ENCODE peak calls at places on chromosomes 2 and 18, in nine cellular contexts. Q is stimulated activated CD4-positive, alpha-beta T cell treated with anti-CD3 and anti-CD28 coated beads, Interleukin-15, amount 100 ng/mL, for 48 hours; L is AG09319; Y is left ventricle myocardium inferior; A is SK-N-DZ; F is spleen; B is SK-MEL-5; U is GM18507; P is HCT116. D is an unnamed sample.

GRCh38 chr2:20064421-20064820 is 13.0 kb upstream of the LAPTM4A start:
- DNase-seq in Q (no peak), L (no peak), Y (no peak), A (no peak), F (no peak), B (no peak), U (no peak), P (no peak), D (no peak)

GRCh38 chr18:75923169-75923568 is 495.7 kb upstream of the SMIM21 start:
- DNase-seq in Q (no peak), L (no peak), Y (peak), A (no peak), F (no peak), B (no peak), U (no peak), P (peak), D (peak)

GRCh38 chr2:121144111-121144510 is 140.9 kb downstream of the TFCP2L1 start:
- DNase-seq in Q (no peak), L (no peak), Y (no peak), A (no peak), F (no peak), B (peak), U (no peak), P (no peak), D (no peak)

GRCh38 chr2:73984203-73984921 is at the start of gene TET3:
- DNase-seq in Q (no peak), L (no peak), Y (no peak), A (no peak), F (peak), B (no peak), U (peak), P (no peak), D (no peak)

GRCh38 chr2:20356042-20356441 is 5.4 kb upstream of the PUM2 start:
- DNase-seq in Q (no peak), L (peak), Y (no peak), A (no peak), F (no peak), B (peak), U (no peak), P (no peak), D (peak)

GRCh38 chr2:181461056-181461630 is 4.0 kb downstream of the ITGA4 start:
- DNase-seq in Q (no peak), L (no peak), Y (no peak), A (no peak), F (peak), B (no peak), U (no peak), P (no peak), D (no peak)

GRCh38 chr18:39647627-39648502 is 2082.3 kb upstream of the CELF4 start:
- DNase-seq in Q (no peak), L (peak), Y (no peak), A (peak), F (no peak), B (peak), U (no peak), P (peak), D (peak)

GRCh38 chr2:84495539-84496146 is 20.7 kb upstream of the DNAH6 start:
- DNase-seq in Q (no peak), L (peak), Y (no peak), A (peak), F (no peak), B (peak), U (no peak), P (peak), D (peak)

GRCh38 chr2:190119257-190119656 is 56.7 kb upstream of the MSTN start:
- DNase-seq in Q (no peak), L (no peak), Y (peak), A (peak), F (no peak), B (no peak), U (no peak), P (no peak), D (peak)

GRCh38 chr2:168587302-168587701 is 131.2 kb downstream of the CERS6 start:
- DNase-seq in Q (no peak), L (no peak), Y (no peak), A (no peak), F (no peak), B (no peak), U (no peak), P (no peak), D (no peak)

GRCh38 chr2:10990561-10991111 is 78.9 kb downstream of the KCNF1 start:
- DNase-seq in Q (no peak), L (no peak), Y (no peak), A (no peak), F (peak), B (no peak), U (no peak), P (no peak), D (no peak)

GRCh38 chr2:10371441-10372194 is 68.9 kb downstream of the HPCAL1 start:
- DNase-seq in Q (no peak), L (no peak), Y (no peak), A (no peak), F (no peak), B (peak), U (no peak), P (no peak), D (no peak)

GRCh38 chr2:229048134-229048533 is 223.0 kb downstream of the PID1 start:
- DNase-seq in Q (no peak), L (no peak), Y (no peak), A (no peak), F (no peak), B (no peak), U (no peak), P (no peak), D (no peak)

GRCh38 chr18:63586966-63587365 is at the start of gene SERPINB13:
- DNase-seq in Q (no peak), L (no peak), Y (no peak), A (no peak), F (no peak), B (no peak), U (no peak), P (no peak), D (no peak)

GRCh38 chr18:63159590-63159989 is 160.0 kb downstream of the BCL2 start:
- DNase-seq in Q (no peak), L (no peak), Y (no peak), A (no peak), F (no peak), B (no peak), U (no peak), P (no peak), D (no peak)

GRCh38 chr2:123993728-123994323 is 31.3 kb upstream of the CNTNAP5 start:
- DNase-seq in Q (no peak), L (no peak), Y (no peak), A (peak), F (no peak), B (peak), U (no peak), P (no peak), D (peak)